ENCODE peak calls at places on chromosomes 6 and 20, in four cellular contexts. D is left ventricle myocardium inferior; X is gastrocnemius medialis; N is CD4-positive, alpha-beta memory T cell. I is an unnamed sample.

GRCh38 chr6:81838724-81839425 is 86.4 kb upstream of the TENT5A start:
- DNase-seq in D (no peak), X (no peak), N (no peak), I (no peak)

GRCh38 chr6:136696238-136696637 is 96.0 kb downstream of the MAP3K5 start:
- DNase-seq in D (no peak), X (no peak), N (no peak), I (no peak)

GRCh38 chr6:139970591-139970991 is 596.1 kb upstream of the CITED2 start:
- DNase-seq in D (no peak), X (no peak), N (no peak), I (no peak)

GRCh38 chr6:78623567-78623966 is 243.8 kb upstream of the IRAK1BP1 start:
- DNase-seq in D (no peak), X (no peak), N (no peak), I (no peak)

GRCh38 chr6:114194362-114195343 is 148.2 kb downstream of the HS3ST5 start:
- DNase-seq in D (no peak), X (peak; percentile 39), N (no peak), I (no peak)

GRCh38 chr6:11058406-11058805 is 14.3 kb upstream of the ELOVL2 start:
- DNase-seq in D (no peak), X (no peak), N (no peak), I (no peak)

GRCh38 chr6:69894578-69895347 is 28.4 kb downstream of the COL19A1 start:
- DNase-seq in D (no peak), X (no peak), N (no peak), I (no peak)

GRCh38 chr6:17486680-17487079 is 93.3 kb downstream of the CAP2 start:
- DNase-seq in D (peak; percentile 26), X (no peak), N (no peak), I (no peak)

GRCh38 chr20:31851240-31851955 is 6.0 kb upstream of the FOXS1 start:
- DNase-seq in D (no peak), X (no peak), N (no peak), I (no peak)

GRCh38 chr6:166236586-166236985 is 68.9 kb upstream of the TBXT start:
- DNase-seq in D (no peak), X (no peak), N (no peak), I (no peak)

GRCh38 chr20:6940052-6940451 is 172.6 kb downstream of the BMP2 start:
- DNase-seq in D (no peak), X (no peak), N (no peak), I (no peak)

GRCh38 chr6:31736026-31736767 is at the start of gene CLIC1:
- DNase-seq in D (peak; percentile 85), X (peak; percentile 66), N (peak; percentile 52), I (peak; percentile 64)

GRCh38 chr6:51505451-51505850 is 582.0 kb downstream of the PKHD1 start:
- DNase-seq in D (no peak), X (no peak), N (no peak), I (no peak)

GRCh38 chr6:46490425-46491200 is 636 bp downstream of the RCAN2 start:
- DNase-seq in D (peak; percentile 44), X (peak; percentile 79), N (no peak), I (no peak)

GRCh38 chr6:88680654-88681053 is 282.8 kb downstream of the RNGTT start:
- DNase-seq in D (no peak), X (no peak), N (no peak), I (no peak)

GRCh38 chr20:49385471-49385870 is 97.0 kb downstream of the KCNB1 start:
- DNase-seq in D (no peak), X (peak; percentile 47), N (no peak), I (no peak)

GRCh38 chr20:33412484-33412838 is 11.1 kb upstream of the CDK5RAP1 start:
- DNase-seq in D (no peak), X (no peak), N (no peak), I (no peak)

GRCh38 chr6:128601060-128601459 is 80.7 kb upstream of the PTPRK start:
- DNase-seq in D (no peak), X (no peak), N (no peak), I (no peak)

GRCh38 chr20:23856736-23857135 is 22.8 kb downstream of the CST5 start:
- DNase-seq in D (no peak), X (no peak), N (no peak), I (no peak)

GRCh38 chr6:579339-579738 is 77.6 kb downstream of the HUS1B start:
- DNase-seq in D (no peak), X (no peak), N (no peak), I (no peak)

GRCh38 chr6:62283828-62284411 is 2.1 kb downstream of the KHDRBS2 start:
- DNase-seq in D (no peak), X (no peak), N (no peak), I (no peak)

GRCh38 chr6:125212377-125212776 is 58.8 kb downstream of the TPD52L1 start:
- DNase-seq in D (no peak), X (no peak), N (no peak), I (no peak)

GRCh38 chr6:159978291-159979135 is 9.6 kb downstream of the IGF2R start:
- DNase-seq in D (no peak), X (no peak), N (no peak), I (peak; percentile 30)

GRCh38 chr20:45867811-45868176 is 10.4 kb downstream of the ZSWIM3 start:
- DNase-seq in D (no peak), X (no peak), N (no peak), I (no peak)

GRCh38 chr6:5325173-5325572 is 63.9 kb downstream of the FARS2 start:
- DNase-seq in D (no peak), X (no peak), N (no peak), I (no peak)

GRCh38 chr6:38234934-38235678 is 404.6 kb downstream of the BTBD9 start:
- DNase-seq in D (no peak), X (no peak), N (no peak), I (no peak)

GRCh38 chr20:59185809-59186208 is 22.2 kb downstream of the ZNF831 start:
- DNase-seq in D (no peak), X (no peak), N (no peak), I (peak; percentile 9)

DNA sequence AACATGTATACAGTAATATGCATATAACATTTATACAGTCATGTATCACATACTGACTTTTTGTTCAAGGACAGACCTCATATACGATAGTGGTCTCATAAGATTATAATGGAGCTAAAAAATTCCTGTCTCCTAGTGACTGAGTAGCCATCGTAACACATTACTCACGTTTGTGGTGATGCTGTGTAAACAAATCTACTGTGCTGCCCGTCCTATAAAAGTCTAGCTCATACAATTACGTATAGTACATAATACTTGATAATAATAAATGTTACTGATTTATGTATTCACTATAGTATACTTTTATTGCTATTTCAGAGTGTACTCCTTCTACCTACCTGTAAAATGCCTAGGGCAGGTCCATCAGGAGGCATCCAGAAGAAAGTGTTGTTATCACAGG is 17.4 kb downstream of the SERAC1 start:
- DNase-seq in D (no peak), X (no peak), N (no peak), I (no peak)
- H3K9me3 ChIP-seq in D (no peaks in the 10 kb centered on the region), X (no peaks in the 10 kb centered on the region), N (no peaks in the 10 kb centered on the region), I (no peaks in the 10 kb centered on the region)

GRCh38 chr20:9647741-9648140 is 133.4 kb downstream of the LAMP5 start:
- DNase-seq in D (no peak), X (no peak), N (no peak), I (no peak)

DNA sequence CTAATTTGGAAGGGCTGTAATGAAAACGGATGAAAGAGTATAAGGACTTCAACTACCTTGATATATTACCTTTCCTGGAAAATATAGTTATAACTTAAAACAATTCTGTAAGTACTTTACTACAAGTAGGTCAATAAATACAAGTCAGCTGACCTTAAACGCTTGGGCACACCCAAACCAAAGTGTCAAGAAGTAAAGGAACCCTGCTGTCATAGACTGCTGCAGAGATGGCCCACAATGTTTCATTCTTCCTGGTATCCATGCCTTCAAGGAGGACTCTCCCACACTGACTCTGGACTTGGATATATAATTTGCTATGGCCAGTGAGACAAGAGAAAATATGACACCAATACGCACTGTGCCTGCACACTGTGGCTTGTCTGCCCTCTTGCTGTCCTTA is 132.0 kb downstream of the LAMP5 start:
- DNase-seq in D (no peak), X (no peak), N (no peak), I (no peak)
- H3K4me3 ChIP-seq in D (no peak overlapping the region), X (no peak overlapping the region), N (no peak overlapping the region), I (no peak overlapping the region)

GRCh38 chr6:8155259-8156012 is 53.1 kb upstream of the EEF1E1 start:
- DNase-seq in D (no peak), X (no peak), N (no peak), I (no peak)

GRCh38 chr6:8159966-8160365 is 57.6 kb upstream of the EEF1E1 start:
- DNase-seq in D (no peak), X (no peak), N (no peak), I (no peak)

GRCh38 chr6:8157839-8158238 is 55.5 kb upstream of the EEF1E1 start:
- DNase-seq in D (no peak), X (no peak), N (no peak), I (no peak)
- H3K4me1 ChIP-seq in D (no peaks in the 10 kb centered on the region), X (no peaks in the 10 kb centered on the region), N (no peaks in the 10 kb centered on the region), I (no peaks in the 10 kb centered on the region)

DNA sequence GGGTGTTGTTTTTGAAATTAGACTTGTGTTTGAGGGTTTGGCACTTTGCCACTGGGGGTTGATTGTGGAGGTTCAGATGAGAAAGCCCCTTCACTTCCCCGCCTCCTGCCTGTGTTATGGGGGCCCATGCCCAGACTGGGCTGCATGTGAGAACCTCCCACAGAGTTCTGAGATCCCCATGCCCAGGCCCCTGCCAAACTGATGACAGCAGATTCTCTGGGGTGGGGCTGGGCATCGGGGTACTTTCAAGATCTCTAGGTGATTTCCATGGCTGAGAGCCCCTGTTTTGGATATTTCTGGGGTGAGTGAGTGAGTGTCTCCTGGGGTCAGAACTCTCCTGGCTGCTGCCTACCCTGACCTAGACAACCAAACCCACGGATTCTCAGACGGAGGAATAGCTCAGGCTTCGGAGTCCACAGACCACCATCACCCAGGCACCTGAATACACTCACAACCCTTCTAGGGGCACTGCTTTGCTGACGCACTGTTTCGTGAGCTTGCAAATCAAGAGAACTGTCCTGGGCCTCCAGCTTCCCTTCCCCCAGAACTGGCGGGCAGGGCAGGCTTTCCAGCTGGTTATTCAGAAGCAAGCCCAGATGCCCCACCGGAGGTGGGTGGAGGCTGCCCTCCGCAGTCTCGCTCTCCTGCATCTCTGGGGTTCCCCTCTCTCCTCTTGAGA is 6.3 kb downstream of the BCAS1 start:
- DNase-seq in D (no peak), X (no peak), N (no peak), I (no peak)
- H3K9me3 ChIP-seq in D (no peaks in the 10 kb centered on the region), X (no peaks in the 10 kb centered on the region), N (no peaks in the 10 kb centered on the region), I (no peaks in the 10 kb centered on the region)

DNA sequence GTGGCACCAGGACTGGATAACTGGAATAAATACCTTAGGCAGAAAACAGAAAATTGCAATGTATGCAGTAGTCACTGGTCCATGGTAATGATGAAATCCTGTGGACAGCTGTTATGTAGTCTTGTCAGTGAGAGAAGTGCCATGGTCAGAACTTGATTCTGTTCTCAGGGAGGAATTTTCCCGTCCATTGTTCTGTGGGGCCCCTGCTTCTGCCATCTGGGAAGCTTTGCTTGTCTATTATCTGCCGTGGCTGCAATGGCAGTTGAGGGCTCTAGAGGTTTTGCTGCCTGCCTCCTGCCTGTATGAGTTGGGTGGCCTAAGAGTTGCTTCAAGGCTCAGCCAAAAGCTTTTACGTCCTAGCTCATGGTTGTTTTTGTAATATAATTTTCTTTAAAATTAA is 126.8 kb upstream of the SLC35B3 start:
- DNase-seq in D (no peak), X (no peak), N (no peak), I (no peak)
- H3K4me3 ChIP-seq in D (no peak overlapping the region), X (no peak overlapping the region), N (no peak overlapping the region), I (no peak overlapping the region)

DNA sequence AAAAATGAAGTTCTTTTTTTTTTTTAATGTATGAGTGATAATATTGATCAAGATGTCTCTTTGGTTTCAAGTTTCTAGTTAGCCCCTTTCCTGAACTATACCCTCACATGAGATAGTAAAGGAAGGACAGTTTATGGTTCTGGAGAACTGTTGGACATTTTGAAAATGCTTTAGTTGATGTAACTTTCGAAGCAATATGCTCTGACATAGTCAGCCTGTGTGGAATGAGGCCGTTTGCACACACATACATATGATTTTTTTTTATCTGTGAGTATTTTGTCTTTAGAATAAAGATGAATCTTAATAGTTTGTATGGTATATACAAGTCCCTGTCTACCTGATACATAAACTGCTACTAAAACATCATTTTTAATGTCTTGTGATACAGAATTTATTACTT is 177.0 kb downstream of the ARID1B start:
- DNase-seq in D (no peak), X (no peak), N (no peak), I (no peak)
- H3K4me1 ChIP-seq in D (peaks cover 89% of the 10 kb centered on the region), X (peaks cover 92% of the 10 kb centered on the region), N (peaks cover 52% of the 10 kb centered on the region), I (peaks cover 30% of the 10 kb centered on the region)

I was measured in CD8-positive, alpha-beta T cell.